ENCODE peak calls at places on chromosome 22, in four cellular contexts. One of them, this sample, is unnamed.

GRCh38 chr22:46262449-46263207 is 515 bp downstream of the PKDREJ start:
- DNase-seq in transverse colon: peak
- DNase-seq in spleen: peak
- DNase-seq in HepG2: no peak
- DNase-seq in this sample: no peak

GRCh38 chr22:25484498-25484897 is 80.0 kb upstream of the GRK3 start:
- DNase-seq in transverse colon: no peak
- DNase-seq in spleen: no peak
- DNase-seq in HepG2: no peak
- DNase-seq in this sample: no peak

GRCh38 chr22:20638143-20638870 is 130.9 kb downstream of the MED15 start:
- DNase-seq in transverse colon: no peak
- DNase-seq in spleen: no peak
- DNase-seq in HepG2: no peak
- DNase-seq in this sample: no peak

GRCh38 chr22:21754523-21755128 is 19.0 kb upstream of the YPEL1 start:
- DNase-seq in transverse colon: no peak
- DNase-seq in spleen: peak
- DNase-seq in HepG2: no peak
- DNase-seq in this sample: no peak

GRCh38 chr22:46047841-46048595 is 71.1 kb upstream of the WNT7B start:
- DNase-seq in transverse colon: peak
- DNase-seq in spleen: peak
- DNase-seq in HepG2: no peak
- DNase-seq in this sample: no peak

GRCh38 chr22:42931421-42932196 is 74.5 kb upstream of the ARFGAP3 start:
- DNase-seq in transverse colon: no peak
- DNase-seq in spleen: peak
- DNase-seq in HepG2: no peak
- DNase-seq in this sample: no peak

GRCh38 chr22:35023692-35024363 is 42.1 kb upstream of the ISX start:
- DNase-seq in transverse colon: peak
- DNase-seq in spleen: peak
- DNase-seq in HepG2: no peak
- DNase-seq in this sample: no peak

GRCh38 chr22:48805516-48805915 is 1022.2 kb downstream of the BRD1 start:
- DNase-seq in transverse colon: no peak
- DNase-seq in spleen: peak
- DNase-seq in HepG2: no peak
- DNase-seq in this sample: no peak

GRCh38 chr22:41256254-41256897 is 15.6 kb upstream of the CHADL start:
- DNase-seq in transverse colon: no peak
- DNase-seq in spleen: no peak
- DNase-seq in HepG2: no peak
- DNase-seq in this sample: no peak

GRCh38 chr22:23501244-23501643 is 78.8 kb downstream of the IGLL1 start:
- DNase-seq in transverse colon: no peak
- DNase-seq in spleen: no peak
- DNase-seq in HepG2: no peak
- DNase-seq in this sample: no peak

GRCh38 chr22:17866127-17866526 is 91.9 kb upstream of the BID start:
- DNase-seq in transverse colon: no peak
- DNase-seq in spleen: no peak
- DNase-seq in HepG2: no peak
- DNase-seq in this sample: no peak

GRCh38 chr22:48711031-48711431 is 1116.6 kb downstream of the BRD1 start:
- DNase-seq in transverse colon: no peak
- DNase-seq in spleen: peak
- DNase-seq in HepG2: no peak
- DNase-seq in this sample: no peak

GRCh38 chr22:30955153-30955552 is 13.4 kb downstream of the MORC2 start:
- DNase-seq in transverse colon: no peak
- DNase-seq in spleen: no peak
- DNase-seq in HepG2: no peak
- DNase-seq in this sample: no peak

GRCh38 chr22:26323013-26323412 is 106.0 kb upstream of the ASPHD2 start:
- DNase-seq in transverse colon: no peak
- DNase-seq in spleen: no peak
- DNase-seq in HepG2: no peak
- DNase-seq in this sample: no peak

GRCh38 chr22:24069721-24070120 is 58.6 kb downstream of the CABIN1 start:
- DNase-seq in transverse colon: peak
- DNase-seq in spleen: no peak
- DNase-seq in HepG2: no peak
- DNase-seq in this sample: no peak

GRCh38 chr22:25110846-25111578 is 88.6 kb upstream of the CRYBB3 start:
- DNase-seq in transverse colon: peak
- DNase-seq in spleen: peak
- DNase-seq in HepG2: peak
- DNase-seq in this sample: no peak

GRCh38 chr22:35305525-35306070 is 5.9 kb downstream of the TOM1 start:
- DNase-seq in transverse colon: no peak
- DNase-seq in spleen: peak
- DNase-seq in HepG2: no peak
- DNase-seq in this sample: no peak

GRCh38 chr22:31947296-31947695 is 3.0 kb downstream of the YWHAH start:
- DNase-seq in transverse colon: peak
- DNase-seq in spleen: no peak
- DNase-seq in HepG2: peak
- DNase-seq in this sample: no peak

GRCh38 chr22:46815896-46816721 is 53.7 kb downstream of the TBC1D22A start:
- DNase-seq in transverse colon: no peak
- DNase-seq in spleen: peak
- DNase-seq in HepG2: peak
- DNase-seq in this sample: no peak

GRCh38 chr22:22855617-22856308 is 31.9 kb upstream of the IGLL5 start:
- DNase-seq in transverse colon: peak
- DNase-seq in spleen: no peak
- DNase-seq in HepG2: peak
- DNase-seq in this sample: no peak

DNA sequence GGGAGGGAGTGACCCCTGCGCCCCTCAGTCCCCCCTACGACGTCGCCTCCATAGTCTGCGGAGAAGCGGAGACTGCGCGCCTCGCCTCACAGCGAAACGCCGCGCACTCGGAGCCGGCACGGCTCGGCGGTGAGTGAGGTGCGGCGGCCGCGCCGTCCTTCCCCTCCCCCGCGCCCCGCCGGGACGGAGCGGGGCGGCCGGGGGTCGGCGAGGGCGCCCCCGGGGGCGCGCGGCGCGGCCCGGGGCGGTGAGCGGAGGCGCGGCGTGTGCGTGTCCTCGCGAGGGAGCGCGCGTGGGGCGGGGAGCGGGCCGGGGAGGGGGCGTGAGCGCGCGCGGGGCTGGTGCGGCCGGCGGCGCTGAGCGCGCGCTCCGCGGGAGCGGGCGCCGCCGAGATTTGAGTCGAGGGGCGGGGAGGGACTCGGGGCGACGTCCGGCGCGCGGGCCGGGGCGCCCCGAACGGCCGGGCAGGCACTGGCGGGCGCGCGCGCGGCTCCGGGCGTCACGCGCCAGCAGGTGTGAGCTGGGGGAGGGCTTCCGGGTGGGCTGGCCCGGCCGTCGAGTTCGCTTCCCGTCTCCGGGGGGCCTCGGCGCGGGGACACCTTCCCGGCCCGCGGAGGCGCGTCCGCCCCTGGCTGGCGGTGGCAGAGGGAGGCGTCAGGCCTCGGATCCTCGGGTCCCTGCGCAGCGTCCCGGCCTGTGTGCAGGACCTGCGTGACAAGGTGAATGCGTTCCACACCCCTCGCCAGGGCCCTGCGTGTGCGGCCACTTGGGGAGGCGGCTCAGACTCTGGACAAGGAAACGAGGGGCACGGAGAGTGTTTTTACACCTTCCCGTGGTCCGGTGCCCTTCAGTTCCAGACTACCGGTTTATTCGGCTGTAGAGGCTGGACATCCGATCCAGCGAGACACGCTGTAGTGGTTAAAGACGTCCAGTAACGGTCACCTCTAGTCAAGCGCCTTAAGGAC is 50.4 kb downstream of the FAM83F start:
- DNase-seq in transverse colon: peak
- DNase-seq in spleen: peak
- DNase-seq in HepG2: peak
- DNase-seq in this sample: no peak
- TF ChIP-seq POLR2AphosphoS5 in transverse colon: peak
- TF ChIP-seq POLR2AphosphoS5 in spleen: peak
- TF ChIP-seq POLR2AphosphoS5 in HepG2: no peak
- TF ChIP-seq POLR2AphosphoS5 in this sample: no peak

GRCh38 chr22:19361501-19362103 is 69.9 kb downstream of the HIRA start:
- DNase-seq in transverse colon: no peak
- DNase-seq in spleen: no peak
- DNase-seq in HepG2: no peak
- DNase-seq in this sample: no peak
- TF ChIP-seq POLR2AphosphoS5 in transverse colon: no peak
- TF ChIP-seq POLR2AphosphoS5 in spleen: no peak
- TF ChIP-seq POLR2AphosphoS5 in HepG2: no peak
- TF ChIP-seq POLR2AphosphoS5 in this sample: no peak

DNA sequence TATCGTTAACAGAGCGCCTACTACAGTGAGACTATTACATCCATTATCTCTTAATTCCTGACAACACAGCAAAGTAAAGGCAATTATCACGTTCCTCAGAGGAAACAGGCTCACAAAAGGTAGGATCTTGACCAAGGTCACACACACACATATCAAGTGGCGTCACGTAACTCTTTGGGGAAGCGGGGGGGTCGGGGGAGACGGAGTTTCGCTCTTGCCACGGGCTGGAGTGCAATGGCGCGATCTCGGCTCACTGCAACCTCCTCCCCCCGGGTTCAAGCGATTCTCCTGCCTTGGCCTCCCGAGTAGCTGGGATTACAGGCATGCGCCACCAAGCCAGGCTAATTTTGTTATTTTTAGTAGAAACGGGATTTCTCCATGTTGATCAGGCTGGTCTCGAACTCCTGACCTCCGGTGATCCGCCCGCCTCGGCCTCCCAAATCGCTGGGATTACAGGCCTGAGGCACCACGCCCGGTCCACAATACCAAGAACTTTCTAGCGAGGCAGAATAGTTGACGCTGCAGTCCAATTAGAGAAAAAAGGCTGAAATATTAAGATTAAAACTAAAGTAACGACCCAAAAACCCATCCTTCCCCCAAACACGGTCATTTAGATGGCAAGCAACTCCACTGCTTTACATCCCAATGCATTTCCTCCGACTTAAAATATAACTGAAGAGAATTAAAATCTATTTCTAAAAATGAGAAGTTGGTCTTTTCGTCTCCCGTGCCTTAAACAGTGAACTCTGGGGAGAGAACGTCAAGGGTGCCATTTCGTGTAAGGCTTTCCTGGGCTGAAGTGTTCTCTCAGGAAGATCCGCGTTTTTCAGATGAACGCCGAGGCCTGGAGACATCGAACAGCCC is 1.1 kb downstream of the DDX17 start:
- DNase-seq in transverse colon: peak
- DNase-seq in spleen: peak
- DNase-seq in HepG2: peak
- DNase-seq in this sample: no peak
- TF ChIP-seq POLR2AphosphoS5 in transverse colon: no peak
- TF ChIP-seq POLR2AphosphoS5 in spleen: peak
- TF ChIP-seq POLR2AphosphoS5 in HepG2: peak
- TF ChIP-seq POLR2AphosphoS5 in this sample: no peak

GRCh38 chr22:29014773-29015172 is 46.9 kb downstream of the C22orf31 start:
- DNase-seq in transverse colon: no peak
- DNase-seq in spleen: no peak
- DNase-seq in HepG2: no peak
- DNase-seq in this sample: no peak
- TF ChIP-seq POLR2AphosphoS5 in transverse colon: no peak
- TF ChIP-seq POLR2AphosphoS5 in spleen: no peak
- TF ChIP-seq POLR2AphosphoS5 in HepG2: no peak
- TF ChIP-seq POLR2AphosphoS5 in this sample: no peak

GRCh38 chr22:36471341-36471821 is 10.1 kb downstream of the TXN2 start:
- DNase-seq in transverse colon: no peak
- DNase-seq in spleen: no peak
- DNase-seq in HepG2: no peak
- DNase-seq in this sample: no peak
- TF ChIP-seq POLR2AphosphoS5 in transverse colon: peak
- TF ChIP-seq POLR2AphosphoS5 in spleen: no peak
- TF ChIP-seq POLR2AphosphoS5 in HepG2: no peak
- TF ChIP-seq POLR2AphosphoS5 in this sample: no peak

GRCh38 chr22:37455896-37456295 is 28.6 kb upstream of the ELFN2 start:
- DNase-seq in transverse colon: no peak
- DNase-seq in spleen: no peak
- DNase-seq in HepG2: no peak
- DNase-seq in this sample: no peak

GRCh38 chr22:37457093-37457893 is 28.9 kb downstream of the MFNG start:
- DNase-seq in transverse colon: peak
- DNase-seq in spleen: peak
- DNase-seq in HepG2: peak
- DNase-seq in this sample: no peak

GRCh38 chr22:37453696-37454095 is 26.4 kb upstream of the ELFN2 start:
- DNase-seq in transverse colon: no peak
- DNase-seq in spleen: no peak
- DNase-seq in HepG2: no peak
- DNase-seq in this sample: no peak

GRCh38 chr22:37456351-37456750 is 29.1 kb upstream of the ELFN2 start:
- DNase-seq in transverse colon: no peak
- DNase-seq in spleen: no peak
- DNase-seq in HepG2: no peak
- DNase-seq in this sample: no peak

DNA sequence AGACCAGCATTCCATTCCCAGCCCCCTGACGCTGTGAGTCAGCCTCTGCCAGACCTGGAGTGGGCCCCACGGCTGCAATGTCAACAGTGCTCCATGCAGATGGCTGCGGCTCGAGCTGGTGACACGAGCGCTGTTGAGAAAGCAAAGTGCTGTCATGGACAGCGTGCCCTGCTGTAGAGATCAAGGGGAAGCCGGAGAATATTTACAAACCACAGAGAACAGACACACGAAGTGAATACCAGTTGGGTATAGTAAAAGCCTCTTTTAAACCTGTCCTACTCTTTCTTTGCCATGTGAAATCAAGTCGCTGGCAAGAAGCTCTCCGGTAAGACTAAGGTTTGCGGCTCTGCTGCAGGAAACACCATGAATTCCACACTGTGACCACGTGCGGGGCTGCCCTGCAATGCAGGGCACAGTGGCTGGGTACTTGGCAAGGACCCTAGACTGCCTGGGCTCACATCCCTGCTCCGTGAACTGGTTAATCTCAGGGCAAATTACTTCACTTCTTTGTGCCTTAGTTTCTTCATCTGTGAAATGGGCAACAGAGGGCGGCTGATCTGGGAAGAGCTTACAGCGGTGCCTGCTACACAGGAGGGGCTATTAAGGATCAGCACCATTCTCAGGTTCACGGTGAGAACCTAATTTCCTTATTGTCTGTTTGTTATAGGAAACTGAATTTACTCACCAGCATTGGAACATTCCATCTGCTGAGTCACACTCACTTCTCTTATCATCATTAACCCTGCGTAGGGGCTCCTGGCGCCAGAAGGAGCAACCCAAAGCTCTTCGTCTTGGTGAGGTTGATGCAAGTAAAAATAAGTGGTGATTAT is 27.8 kb upstream of the ELFN2 start:
- DNase-seq in transverse colon: no peak
- DNase-seq in spleen: no peak
- DNase-seq in HepG2: peak
- DNase-seq in this sample: no peak
- TF ChIP-seq POLR2AphosphoS5 in transverse colon: no peak
- TF ChIP-seq POLR2AphosphoS5 in spleen: no peak
- TF ChIP-seq POLR2AphosphoS5 in HepG2: no peak
- TF ChIP-seq POLR2AphosphoS5 in this sample: no peak

This sample was measured in vagina.